ENCODE peak calls at places on chromosomes 13 and 19, in five cellular contexts. T, B, Q, L and R are unnamed samples.

GRCh38 chr13:30866692-30867669 is 39.1 kb upstream of the MEDAG start:
- DNase-seq in T (no peak), Q (no peak), L (no peak), B (no peak), R (no peak)

GRCh38 chr13:99269627-99270252 is 11.6 kb upstream of the GPR18 start:
- DNase-seq in B (peak; percentile 30), L (peak; percentile 44), T (peak; percentile 65), Q (peak; percentile 12), R (no peak)

GRCh38 chr13:107650081-107650701 is 565.1 kb downstream of the LIG4 start:
- DNase-seq in B (peak; percentile 22), T (peak; percentile 67), L (no peak), Q (peak; percentile 58), R (peak; percentile 64)

GRCh38 chr19:816500-816857 is 5.3 kb downstream of the PLPPR3 start:
- DNase-seq in B (no peak), Q (no peak), L (no peak), T (no peak), R (no peak)

GRCh38 chr13:51643114-51643881 is 59.0 kb downstream of the WDFY2 start:
- DNase-seq in T (peak; percentile 78), B (no peak), L (no peak), Q (peak; percentile 81), R (no peak)

GRCh38 chr19:42132030-42132628 is at the start of gene POU2F2:
- DNase-seq in B (no peak), L (peak; percentile 96), T (no peak), Q (peak; percentile 63), R (peak; percentile 73)

GRCh38 chr13:107066355-107066754 is 498.4 kb upstream of the ARGLU1 start:
- DNase-seq in T (no peak), Q (no peak), B (no peak), L (no peak), R (no peak)

GRCh38 chr13:111511805-111512504 is 191.5 kb downstream of the TEX29 start:
- DNase-seq in Q (peak; percentile 44), T (no peak), B (no peak), L (no peak), R (no peak)

GRCh38 chr13:50387124-50387581 is 371.9 kb downstream of the KCNRG start:
- DNase-seq in Q (peak; percentile 60), B (no peak), L (peak; percentile 36), T (peak; percentile 45), R (peak; percentile 76)

GRCh38 chr19:12202250-12202649 is 39.4 kb downstream of the ZNF136 start:
- DNase-seq in Q (peak; percentile 4), B (no peak), T (peak; percentile 28), L (peak; percentile 59), R (peak; percentile 46)

GRCh38 chr19:16301999-16302694 is 22.5 kb upstream of the KLF2 start:
- DNase-seq in T (no peak), B (peak; percentile 57), Q (peak; percentile 92), L (no peak), R (no peak)

GRCh38 chr19:7869910-7870511 is 4.2 kb downstream of the PRR36 start:
- DNase-seq in L (peak; percentile 46), Q (peak; percentile 85), B (peak; percentile 97), T (peak; percentile 72), R (no peak)

GRCh38 chr19:10189631-10190425 is 4.9 kb downstream of the DNMT1 start:
- DNase-seq in B (no peak), L (no peak), T (no peak), Q (no peak), R (no peak)

GRCh38 chr19:15810335-15810734 is 5.1 kb downstream of the OR10H1 start:
- DNase-seq in L (no peak), Q (peak; percentile 55), T (peak; percentile 10), B (no peak), R (no peak)

GRCh38 chr19:27858981-27859581 is 1353.9 kb downstream of the UQCRFS1 start:
- DNase-seq in Q (no peak), L (no peak), B (no peak), T (no peak), R (no peak)

GRCh38 chr13:29771247-29771646 is 79.2 kb downstream of the UBL3 start:
- DNase-seq in B (no peak), Q (no peak), L (no peak), T (peak; percentile 58), R (no peak)

GRCh38 chr13:87736849-87737400 is 65.8 kb downstream of the SLITRK5 start:
- DNase-seq in B (no peak), L (no peak), Q (no peak), T (no peak), R (no peak)

GRCh38 chr19:46714523-46715106 is 2.3 kb downstream of the PRKD2 start:
- DNase-seq in L (peak; percentile 71), Q (no peak), T (no peak), B (no peak), R (no peak)

GRCh38 chr13:108176685-108177274 is 38.6 kb downstream of the LIG4 start:
- DNase-seq in B (no peak), Q (peak; percentile 13), T (peak; percentile 73), L (peak; percentile 34), R (no peak)

GRCh38 chr13:103525530-103525929 is 459.3 kb upstream of the SLC10A2 start:
- DNase-seq in Q (no peak), B (no peak), L (no peak), T (no peak), R (no peak)

GRCh38 chr13:28022848-28023518 is 34.5 kb upstream of the URAD start:
- DNase-seq in B (no peak), T (peak; percentile 50), L (no peak), Q (no peak), R (peak; percentile 48)

GRCh38 chr19:8831832-8832131 is 322 bp downstream of the ZNF558 start:
- DNase-seq in L (no peak), Q (no peak), T (no peak), B (no peak), R (no peak)

GRCh38 chr19:35247526-35248309 is 1.1 kb upstream of the LSR start:
- DNase-seq in Q (peak; percentile 76), T (no peak), B (peak; percentile 89), L (peak; percentile 61), R (no peak)

GRCh38 chr19:34345934-34346333 is 19.1 kb upstream of the GPI start:
- DNase-seq in L (peak; percentile 57), B (peak; percentile 74), T (peak; percentile 90), Q (peak; percentile 68), R (peak; percentile 69)

GRCh38 chr13:45773236-45773635 is 71.1 kb downstream of the CBY2 start:
- DNase-seq in B (no peak), T (no peak), L (no peak), Q (no peak), R (no peak)

GRCh38 chr13:96636310-96636709 is 358.0 kb downstream of the OXGR1 start:
- DNase-seq in T (no peak), Q (peak; percentile 28), L (no peak), B (no peak), R (no peak)

GRCh38 chr13:113897161-113897560 is 33.3 kb upstream of the GAS6 start:
- DNase-seq in B (no peak), L (no peak), Q (peak; percentile 94), T (no peak), R (no peak)

GRCh38 chr19:11496391-11497163 is 9.1 kb downstream of the ZNF653 start:
- DNase-seq in Q (peak; percentile 93), L (peak; percentile 55), B (peak; percentile 78), T (peak; percentile 78), R (peak; percentile 74)

GRCh38 chr19:38139122-38139521 is 84.9 kb downstream of the DPF1 start:
- DNase-seq in B (no peak), T (no peak), Q (no peak), L (no peak), R (no peak)

GRCh38 chr19:6010107-6010506 is 32.2 kb upstream of the RANBP3 start:
- DNase-seq in B (no peak), Q (no peak), T (no peak), L (no peak), R (peak; percentile 9)

GRCh38 chr13:111423168-111423785 is 102.8 kb downstream of the TEX29 start:
- DNase-seq in Q (peak; percentile 51), L (no peak), T (no peak), B (no peak), R (no peak)

GRCh38 chr19:46610851-46611770 is 10.0 kb downstream of the CALM3 start:
- DNase-seq in Q (no peak), L (no peak), T (no peak), B (peak; percentile 16), R (peak; percentile 24)

GRCh38 chr13:26585136-26585535 is 27.7 kb downstream of the WASF3 start:
- DNase-seq in B (no peak), Q (no peak), L (no peak), T (no peak), R (no peak)

GRCh38 chr13:37621811-37622361 is 23.3 kb upstream of the POSTN start:
- DNase-seq in T (no peak), B (peak; percentile 17), L (no peak), Q (no peak), R (no peak)

GRCh38 chr19:282501-282900 is 8.7 kb downstream of the PLPP2 start:
- DNase-seq in T (no peak), Q (no peak), L (no peak), B (no peak), R (no peak)

GRCh38 chr19:36574762-36575161 is 1.7 kb upstream of the ZNF529 start:
- DNase-seq in Q (no peak), B (no peak), L (no peak), T (no peak), R (no peak)

GRCh38 chr13:70964124-70964523 is 855.9 kb upstream of the KLHL1 start:
- DNase-seq in B (no peak), T (peak; percentile 47), L (no peak), Q (no peak), R (no peak)

GRCh38 chr13:43905435-43906031 is 25.8 kb downstream of the LACC1 start:
- DNase-seq in B (no peak), L (no peak), T (peak; percentile 83), Q (peak; percentile 34), R (no peak)

GRCh38 chr13:80215368-80215767 is 125.6 kb downstream of the SPRY2 start:
- DNase-seq in Q (no peak), B (no peak), L (no peak), T (no peak), R (no peak)